ENCODE peak calls at places on chromosomes 4 and X, in five cellular contexts. One of them, this sample, is unnamed.

GRCh38 chrX:139945075-139945474 is 12.2 kb upstream of the ATP11C start:
- DNase-seq in esophagus squamous epithelium: no peak
- DNase-seq in body of pancreas: no peak
- DNase-seq in suprapubic skin: no peak
- DNase-seq in heart left ventricle: no peak
- DNase-seq in this sample: no peak

GRCh38 chrX:111207851-111208250 is 62.4 kb downstream of the CAPN6 start:
- DNase-seq in suprapubic skin: no peak
- DNase-seq in body of pancreas: no peak
- DNase-seq in heart left ventricle: no peak
- DNase-seq in esophagus squamous epithelium: no peak
- DNase-seq in this sample: peak; percentile 52

GRCh38 chr4:127632420-127633403 is at the start of gene INTU:
- DNase-seq in suprapubic skin: peak; percentile 95
- DNase-seq in heart left ventricle: peak; percentile 92
- DNase-seq in body of pancreas: peak; percentile 97
- DNase-seq in esophagus squamous epithelium: peak; percentile 31
- DNase-seq in this sample: peak; percentile 97

GRCh38 chr4:30716158-30716557 is 4.0 kb upstream of the PCDH7 start:
- DNase-seq in heart left ventricle: no peak
- DNase-seq in suprapubic skin: no peak
- DNase-seq in esophagus squamous epithelium: no peak
- DNase-seq in body of pancreas: no peak
- DNase-seq in this sample: no peak

GRCh38 chrX:121876316-121876715 is 828.9 kb downstream of the GLUD2 start:
- DNase-seq in heart left ventricle: no peak
- DNase-seq in body of pancreas: no peak
- DNase-seq in suprapubic skin: no peak
- DNase-seq in esophagus squamous epithelium: no peak
- DNase-seq in this sample: no peak

GRCh38 chr4:61918507-61919462 is 718.7 kb downstream of the ADGRL3 start:
- DNase-seq in body of pancreas: no peak
- DNase-seq in esophagus squamous epithelium: no peak
- DNase-seq in heart left ventricle: no peak
- DNase-seq in suprapubic skin: no peak
- DNase-seq in this sample: no peak

GRCh38 chr4:12679217-12679616 is 804.9 kb downstream of the RAB28 start:
- DNase-seq in suprapubic skin: no peak
- DNase-seq in esophagus squamous epithelium: no peak
- DNase-seq in heart left ventricle: no peak
- DNase-seq in body of pancreas: no peak
- DNase-seq in this sample: no peak

GRCh38 chr4:24477919-24478318 is 106.4 kb downstream of the DHX15 start:
- DNase-seq in heart left ventricle: peak; percentile 50
- DNase-seq in esophagus squamous epithelium: no peak
- DNase-seq in suprapubic skin: no peak
- DNase-seq in body of pancreas: no peak
- DNase-seq in this sample: peak; percentile 80

GRCh38 chr4:183887351-183887750 is 17.8 kb upstream of the STOX2 start:
- DNase-seq in esophagus squamous epithelium: no peak
- DNase-seq in body of pancreas: no peak
- DNase-seq in suprapubic skin: no peak
- DNase-seq in heart left ventricle: no peak
- DNase-seq in this sample: no peak

GRCh38 chr4:13084210-13084609 is 399.9 kb downstream of the RAB28 start:
- DNase-seq in esophagus squamous epithelium: no peak
- DNase-seq in suprapubic skin: no peak
- DNase-seq in heart left ventricle: no peak
- DNase-seq in body of pancreas: no peak
- DNase-seq in this sample: no peak

GRCh38 chr4:40418430-40419230 is 83.5 kb downstream of the CHRNA9 start:
- DNase-seq in suprapubic skin: no peak
- DNase-seq in heart left ventricle: no peak
- DNase-seq in body of pancreas: peak; percentile 71
- DNase-seq in esophagus squamous epithelium: no peak
- DNase-seq in this sample: no peak

GRCh38 chr4:48913346-48913745 is 6.8 kb upstream of the OCIAD2 start:
- DNase-seq in suprapubic skin: no peak
- DNase-seq in heart left ventricle: no peak
- DNase-seq in body of pancreas: no peak
- DNase-seq in esophagus squamous epithelium: no peak
- DNase-seq in this sample: peak; percentile 89

GRCh38 chr4:2791518-2792395 is 1.1 kb upstream of the SH3BP2 start:
- DNase-seq in heart left ventricle: peak; percentile 27
- DNase-seq in body of pancreas: no peak
- DNase-seq in esophagus squamous epithelium: no peak
- DNase-seq in suprapubic skin: peak; percentile 71
- DNase-seq in this sample: peak; percentile 64

GRCh38 chr4:2793578-2793919 is 664 bp downstream of the SH3BP2 start:
- DNase-seq in body of pancreas: peak; percentile 50
- DNase-seq in heart left ventricle: peak; percentile 46
- DNase-seq in esophagus squamous epithelium: no peak
- DNase-seq in suprapubic skin: peak; percentile 81
- DNase-seq in this sample: peak; percentile 70

GRCh38 chr4:2792711-2793577 is at the start of gene SH3BP2:
- DNase-seq in suprapubic skin: peak; percentile 89
- DNase-seq in body of pancreas: peak; percentile 86
- DNase-seq in esophagus squamous epithelium: no peak
- DNase-seq in heart left ventricle: peak; percentile 90
- DNase-seq in this sample: peak; percentile 88

GRCh38 chr4:2790583-2791517 is 2.0 kb upstream of the SH3BP2 start:
- DNase-seq in heart left ventricle: peak; percentile 21
- DNase-seq in esophagus squamous epithelium: no peak
- DNase-seq in suprapubic skin: peak; percentile 74
- DNase-seq in body of pancreas: no peak
- DNase-seq in this sample: peak; percentile 63

GRCh38 chr4:2792396-2792710 is 532 bp upstream of the SH3BP2 start:
- DNase-seq in body of pancreas: no peak
- DNase-seq in esophagus squamous epithelium: no peak
- DNase-seq in suprapubic skin: no peak
- DNase-seq in heart left ventricle: peak; percentile 20
- DNase-seq in this sample: no peak
- TF ChIP-seq POLR2A in body of pancreas: no peak
- TF ChIP-seq POLR2A in esophagus squamous epithelium: no peak
- TF ChIP-seq POLR2A in suprapubic skin: no peak
- TF ChIP-seq POLR2A in heart left ventricle: no peak
- TF ChIP-seq POLR2A in this sample: no peak

GRCh38 chrX:130111220-130111934 is 1.1 kb upstream of the ELF4 start:
- DNase-seq in body of pancreas: no peak
- DNase-seq in heart left ventricle: no peak
- DNase-seq in suprapubic skin: no peak
- DNase-seq in esophagus squamous epithelium: no peak
- DNase-seq in this sample: no peak
- TF ChIP-seq POLR2A in body of pancreas: no peak
- TF ChIP-seq POLR2A in heart left ventricle: no peak
- TF ChIP-seq POLR2A in suprapubic skin: no peak
- TF ChIP-seq POLR2A in esophagus squamous epithelium: no peak
- TF ChIP-seq POLR2A in this sample: no peak

DNA sequence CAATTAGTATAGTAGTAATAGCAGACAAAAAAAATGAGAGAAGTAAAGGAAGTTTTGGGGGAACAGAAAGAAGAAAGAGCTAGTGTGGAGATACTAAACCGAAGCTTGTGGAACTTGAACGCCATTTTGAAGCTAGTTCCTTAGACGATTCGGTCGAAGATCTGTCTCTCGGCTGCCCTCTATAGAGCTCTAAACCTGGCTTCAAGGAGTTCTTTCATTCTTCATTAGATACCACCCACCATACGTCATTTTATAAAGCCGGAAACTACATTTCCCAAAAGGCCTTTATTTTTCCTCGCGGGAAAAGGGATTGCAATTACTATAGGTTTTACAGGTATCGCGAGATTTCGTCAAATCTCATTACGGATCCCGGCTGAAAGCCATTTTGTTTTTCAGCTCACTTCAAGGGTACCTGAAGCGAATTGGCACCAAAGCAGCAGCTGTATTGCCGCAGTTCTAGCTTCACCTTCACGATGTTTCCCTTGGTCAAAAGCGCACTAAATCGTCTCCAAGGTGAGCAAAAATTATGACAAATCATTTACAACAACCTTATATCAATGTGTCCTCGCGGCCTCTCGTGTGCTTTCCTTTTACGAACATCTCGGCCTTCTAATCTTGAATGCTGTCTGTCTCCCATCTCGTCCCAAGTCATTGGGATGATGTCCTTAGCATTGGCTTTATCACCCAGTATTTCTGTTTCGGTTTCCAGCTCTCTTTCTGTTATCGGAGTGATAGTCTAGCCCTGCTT is at the start of gene COX7B:
- DNase-seq in heart left ventricle: peak; percentile 71
- DNase-seq in esophagus squamous epithelium: no peak
- DNase-seq in suprapubic skin: no peak
- DNase-seq in body of pancreas: peak; percentile 77
- DNase-seq in this sample: peak; percentile 86
- TF ChIP-seq POLR2A in heart left ventricle: peak; percentile 75
- TF ChIP-seq POLR2A in esophagus squamous epithelium: peak; percentile 73
- TF ChIP-seq POLR2A in suprapubic skin: no peak
- TF ChIP-seq POLR2A in body of pancreas: peak; percentile 84
- TF ChIP-seq POLR2A in this sample: peak; percentile 67

GRCh38 chr4:79881407-79881806 is 191.6 kb downstream of the ANTXR2 start:
- DNase-seq in heart left ventricle: no peak
- DNase-seq in esophagus squamous epithelium: no peak
- DNase-seq in suprapubic skin: no peak
- DNase-seq in body of pancreas: no peak
- DNase-seq in this sample: no peak
- TF ChIP-seq POLR2A in heart left ventricle: no peak
- TF ChIP-seq POLR2A in esophagus squamous epithelium: no peak
- TF ChIP-seq POLR2A in suprapubic skin: no peak
- TF ChIP-seq POLR2A in body of pancreas: no peak
- TF ChIP-seq POLR2A in this sample: no peak

This sample was measured in sigmoid colon.